ENCODE peak calls at places on chromosomes 7 and 10, in seven cellular contexts. Y is OCI-LY7, L is tibial artery, I is heart right ventricle, P is tibial nerve, M is colonic mucosa, B is neural progenitor cell. Z is an unnamed sample.
A peak's percentile ranks its signal among the peaks of the same experiment; 100 is the strongest.

GRCh38 chr7:27842851-27843250 is 102.9 kb downstream of the TAX1BP1 start:
- DNase-seq in I (no peak), P (no peak), L (no peak), Y (no peak), M (no peak), B (peak; percentile 59), Z (no peak)

GRCh38 chr7:55344840-55345239 is 20.3 kb upstream of the LANCL2 start:
- DNase-seq in B (no peak), P (no peak), M (no peak), L (no peak), I (no peak), Y (no peak), Z (no peak)

GRCh38 chr10:68506406-68506805 is 20.9 kb downstream of the SLC25A16 start:
- DNase-seq in I (no peak), M (no peak), P (no peak), B (no peak), Y (no peak), L (no peak), Z (no peak)

GRCh38 chr7:24926623-24927539 is 53.1 kb downstream of the OSBPL3 start:
- DNase-seq in M (no peak), I (no peak), L (no peak), B (no peak), Y (no peak), P (no peak), Z (peak; percentile 56)

GRCh38 chr7:21364838-21365267 is 63.0 kb upstream of the SP4 start:
- DNase-seq in I (no peak), Y (no peak), P (no peak), M (no peak), L (no peak), B (no peak), Z (no peak)

GRCh38 chr7:112892263-112892662 is 102.1 kb upstream of the TMEM168 start:
- DNase-seq in Y (no peak), L (no peak), B (no peak), P (no peak), I (no peak), M (no peak), Z (peak; percentile 3)

GRCh38 chr7:46830-47140 is 145.6 kb upstream of the FAM20C start:
- DNase-seq in M (no peak), L (no peak), B (no peak), P (no peak), Y (no peak), I (no peak), Z (no peak)

GRCh38 chr7:81185072-81185471 is 266.2 kb upstream of the SEMA3C start:
- DNase-seq in B (no peak), P (no peak), I (no peak), M (no peak), Y (no peak), L (no peak), Z (no peak)

GRCh38 chr7:36747251-36747968 is 23.1 kb upstream of the AOAH start:
- DNase-seq in M (no peak), I (no peak), B (no peak), P (no peak), L (no peak), Y (no peak), Z (peak; percentile 10)

GRCh38 chr10:72260215-72260587 is 13.5 kb upstream of the DDIT4 start:
- DNase-seq in I (peak; percentile 56), B (no peak), P (no peak), M (no peak), Y (no peak), L (no peak), Z (no peak)

GRCh38 chr7:30662431-30662939 is 19.8 kb downstream of the CRHR2 start:
- DNase-seq in B (no peak), Y (no peak), L (no peak), I (no peak), P (no peak), M (no peak), Z (no peak)

GRCh38 chr10:59857049-59857448 is 49.3 kb downstream of the CCDC6 start:
- DNase-seq in B (no peak), I (no peak), Y (no peak), M (no peak), P (no peak), L (no peak), Z (no peak)

GRCh38 chr7:29606287-29606721 is 42.7 kb downstream of the PRR15 start:
- DNase-seq in P (no peak), Y (no peak), I (no peak), B (no peak), M (peak; percentile 78), L (no peak), Z (no peak)

GRCh38 chr7:10632707-10633106 is 341.0 kb upstream of the PHF14 start:
- DNase-seq in P (no peak), M (no peak), I (no peak), L (no peak), Y (no peak), B (peak; percentile 3), Z (no peak)

GRCh38 chr7:134030460-134030865 is 96.7 kb upstream of the LRGUK start:
- DNase-seq in L (no peak), P (no peak), I (no peak), Y (no peak), M (no peak), B (no peak), Z (no peak)

GRCh38 chr10:18545626-18546025 is 105.8 kb downstream of the NSUN6 start:
- DNase-seq in M (no peak), L (no peak), B (no peak), I (no peak), Y (no peak), P (no peak), Z (no peak)

GRCh38 chr10:14904316-14904732 is 25.7 kb downstream of the SUV39H2 start:
- DNase-seq in M (no peak), P (no peak), L (no peak), B (peak; percentile 43), Y (peak; percentile 68), I (no peak), Z (no peak)

GRCh38 chr7:117087639-117088396 is 134.5 kb downstream of the ST7 start:
- DNase-seq in B (no peak), M (no peak), L (no peak), Y (no peak), I (no peak), P (no peak), Z (no peak)

GRCh38 chr7:131194070-131194865 is 133.4 kb upstream of the MKLN1 start:
- DNase-seq in I (no peak), P (no peak), L (no peak), B (no peak), Y (no peak), M (no peak), Z (no peak)

GRCh38 chr10:84123362-84123761 is 15.9 kb upstream of the GHITM start:
- DNase-seq in L (no peak), I (no peak), B (no peak), M (no peak), Y (no peak), P (no peak), Z (no peak)

GRCh38 chr10:27792191-27792590 is 46.6 kb upstream of the MKX start:
- DNase-seq in I (no peak), P (no peak), M (no peak), B (no peak), L (no peak), Y (no peak), Z (peak; percentile 13)

DNA sequence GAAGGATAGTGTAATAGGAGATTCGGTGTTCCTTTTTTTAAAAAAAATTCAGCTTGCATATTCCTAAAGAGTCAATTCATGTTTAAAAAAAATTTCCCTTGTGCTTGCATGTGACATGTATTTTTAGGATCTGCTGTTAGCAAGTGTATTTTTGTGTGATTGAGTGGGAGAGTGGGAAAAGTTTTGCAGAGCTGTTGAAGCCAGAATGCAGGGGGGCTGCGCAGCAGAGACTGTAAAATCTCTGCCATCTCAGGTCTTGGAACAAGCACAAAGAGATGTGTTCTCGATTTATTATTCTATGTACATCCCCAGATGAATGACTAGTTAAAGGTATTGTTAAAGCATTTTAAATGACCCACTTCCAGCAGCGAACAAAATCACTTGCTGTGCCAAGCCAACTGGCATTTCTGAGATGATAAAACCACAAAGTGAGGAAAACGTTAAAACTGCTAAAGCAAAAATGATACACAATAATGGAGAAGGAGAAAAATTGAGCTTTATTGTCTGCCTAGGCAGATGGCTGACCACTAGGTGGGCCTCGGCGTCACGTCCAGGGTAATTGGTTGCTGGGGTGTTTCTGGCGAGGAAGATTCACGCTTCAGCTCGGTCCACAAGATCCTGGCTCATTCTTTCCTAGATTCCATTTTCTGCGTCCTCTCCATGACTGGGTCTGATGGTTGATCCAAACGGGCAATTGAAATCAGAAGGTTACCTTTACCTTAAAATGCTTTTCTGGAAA is 67.0 kb upstream of the ATRNL1 start:
- DNase-seq in B (no peak), I (no peak), M (no peak), P (no peak), Y (no peak), L (no peak), Z (no peak)
- TF ChIP-seq CTCF in B (no peak), I (no peak), M (no peak), P (no peak), Y (no peak), L (no peak), Z (peak; percentile 21)

GRCh38 chr10:21500578-21500910 is 24.9 kb downstream of the SKIDA1 start:
- DNase-seq in I (no peak), L (no peak), B (peak; percentile 91), M (no peak), P (no peak), Y (no peak), Z (no peak)
- H3K4me3 ChIP-seq in I (peak overlapping the region; percentile 54), L (peak overlapping the region; percentile 15), B (peak overlapping the region; percentile 67), M (no peak overlapping the region), P (peak overlapping the region; percentile 45), Y (no peak overlapping the region), Z (no peak overlapping the region)

DNA sequence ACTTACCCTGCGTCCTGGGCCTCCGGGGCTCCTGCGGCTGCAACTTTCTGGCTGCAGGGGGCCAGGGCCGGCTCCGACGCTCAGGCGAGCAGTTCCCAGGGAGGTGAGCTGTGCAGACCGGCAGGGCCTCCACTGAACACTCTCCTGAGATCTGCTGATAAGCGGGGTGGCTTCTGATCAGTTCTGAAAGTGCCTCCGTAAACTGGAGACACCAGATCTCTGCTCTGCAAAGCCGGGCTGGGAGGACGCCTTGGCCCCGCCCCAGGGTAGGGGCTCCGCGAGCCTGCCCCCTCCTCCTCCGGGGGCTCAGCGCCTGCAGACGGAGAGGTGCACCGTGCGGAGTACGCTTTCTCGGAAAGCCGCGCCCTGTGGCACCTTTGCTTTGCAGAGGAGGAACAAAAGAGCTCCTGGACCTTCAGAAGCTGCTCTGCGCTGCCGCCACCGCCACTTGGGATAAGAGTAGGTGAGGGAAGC is 141.3 kb upstream of the VKORC1L1 start:
- DNase-seq in I (no peak), Y (no peak), B (peak; percentile 73), L (no peak), P (no peak), M (no peak), Z (no peak)
- TF ChIP-seq CTCF in I (no peak), Y (no peak), B (peak; percentile 40), L (no peak), P (no peak), M (no peak), Z (no peak)

GRCh38 chr7:52021343-52021742 is 704.7 kb upstream of the COBL start:
- DNase-seq in L (no peak), M (no peak), B (no peak), I (no peak), Y (no peak), P (no peak), Z (no peak)

GRCh38 chr7:52017802-52018679 is 701.4 kb upstream of the COBL start:
- DNase-seq in L (no peak), M (peak; percentile 36), P (no peak), Y (peak; percentile 29), I (no peak), B (peak; percentile 85), Z (no peak)

DNA sequence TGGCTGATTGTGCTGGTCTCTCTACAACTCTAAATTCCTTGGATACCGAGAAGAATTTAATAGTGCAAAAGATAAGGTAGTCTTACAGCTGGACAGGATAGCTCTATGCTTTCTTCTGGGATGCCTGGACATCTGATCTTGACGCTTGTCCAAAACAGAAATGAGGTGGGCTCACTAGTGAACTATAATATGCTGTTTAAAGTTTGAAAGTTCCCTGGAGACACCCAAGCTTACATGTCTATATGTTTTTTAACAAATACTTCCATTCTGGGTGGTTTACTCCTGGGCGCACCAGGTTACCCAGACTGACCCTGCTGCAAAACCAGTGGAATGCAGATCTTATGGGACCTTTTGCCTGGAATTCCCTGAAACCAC is 702.1 kb upstream of the COBL start:
- DNase-seq in P (no peak), I (no peak), B (no peak), M (no peak), Y (no peak), L (no peak), Z (no peak)
- H3K4me3 ChIP-seq in P (no peak overlapping the region), I (no peak overlapping the region), B (no peak overlapping the region), M (no peak overlapping the region), Y (no peak overlapping the region), L (no peak overlapping the region), Z (no peak overlapping the region)

Z was measured in AG09309.